ENCODE peak calls at places on chromosomes 5 and 9, in nine cellular contexts. One of them, this sample, is unnamed.

GRCh38 chr9:83219924-83220438 is 157.0 kb upstream of the RASEF start:
- DNase-seq in fibroblast of pulmonary artery: no peak
- DNase-seq in cardiac fibroblast: no peak
- DNase-seq in thoracic aorta: no peak
- DNase-seq in body of pancreas: peak; percentile 30
- DNase-seq in upper lobe of right lung: no peak
- DNase-seq in lung: no peak
- DNase-seq in CD8-positive, alpha-beta T cell: no peak
- DNase-seq in BJ: no peak
- DNase-seq in this sample: peak; percentile 27

GRCh38 chr9:36665921-36666429 is 93.3 kb downstream of the MELK start:
- DNase-seq in body of pancreas: no peak
- DNase-seq in upper lobe of right lung: no peak
- DNase-seq in cardiac fibroblast: peak; percentile 48
- DNase-seq in BJ: no peak
- DNase-seq in fibroblast of pulmonary artery: peak; percentile 66
- DNase-seq in lung: no peak
- DNase-seq in CD8-positive, alpha-beta T cell: no peak
- DNase-seq in thoracic aorta: no peak
- DNase-seq in this sample: peak; percentile 56

GRCh38 chr5:105907016-105907415 is 1763.7 kb downstream of the EFNA5 start:
- DNase-seq in CD8-positive, alpha-beta T cell: no peak
- DNase-seq in upper lobe of right lung: no peak
- DNase-seq in fibroblast of pulmonary artery: no peak
- DNase-seq in cardiac fibroblast: peak; percentile 24
- DNase-seq in thoracic aorta: no peak
- DNase-seq in BJ: no peak
- DNase-seq in body of pancreas: no peak
- DNase-seq in lung: no peak
- DNase-seq in this sample: no peak

GRCh38 chr9:89357331-89358197 is 39.3 kb downstream of the SECISBP2 start:
- DNase-seq in fibroblast of pulmonary artery: no peak
- DNase-seq in CD8-positive, alpha-beta T cell: no peak
- DNase-seq in cardiac fibroblast: no peak
- DNase-seq in body of pancreas: no peak
- DNase-seq in upper lobe of right lung: no peak
- DNase-seq in lung: no peak
- DNase-seq in BJ: no peak
- DNase-seq in thoracic aorta: no peak
- DNase-seq in this sample: no peak

GRCh38 chr5:66881475-66882161 is 285.4 kb downstream of the MAST4 start:
- DNase-seq in CD8-positive, alpha-beta T cell: no peak
- DNase-seq in thoracic aorta: no peak
- DNase-seq in body of pancreas: peak; percentile 42
- DNase-seq in cardiac fibroblast: peak; percentile 66
- DNase-seq in fibroblast of pulmonary artery: peak; percentile 66
- DNase-seq in lung: no peak
- DNase-seq in upper lobe of right lung: no peak
- DNase-seq in BJ: no peak
- DNase-seq in this sample: peak; percentile 91

GRCh38 chr5:138274189-138274853 is at the start of gene GFRA3:
- DNase-seq in BJ: no peak
- DNase-seq in lung: no peak
- DNase-seq in body of pancreas: peak; percentile 13
- DNase-seq in cardiac fibroblast: no peak
- DNase-seq in thoracic aorta: no peak
- DNase-seq in CD8-positive, alpha-beta T cell: no peak
- DNase-seq in fibroblast of pulmonary artery: peak; percentile 7
- DNase-seq in upper lobe of right lung: no peak
- DNase-seq in this sample: peak; percentile 3

GRCh38 chr5:176995896-176996767 is 10.4 kb downstream of the UIMC1 start:
- DNase-seq in fibroblast of pulmonary artery: peak; percentile 88
- DNase-seq in thoracic aorta: no peak
- DNase-seq in upper lobe of right lung: no peak
- DNase-seq in BJ: peak; percentile 55
- DNase-seq in cardiac fibroblast: peak; percentile 91
- DNase-seq in body of pancreas: no peak
- DNase-seq in lung: no peak
- DNase-seq in CD8-positive, alpha-beta T cell: no peak
- DNase-seq in this sample: peak; percentile 75

GRCh38 chr9:91411096-91411771 is 12.4 kb downstream of the NFIL3 start:
- DNase-seq in thoracic aorta: no peak
- DNase-seq in BJ: no peak
- DNase-seq in upper lobe of right lung: no peak
- DNase-seq in body of pancreas: no peak
- DNase-seq in lung: no peak
- DNase-seq in fibroblast of pulmonary artery: peak; percentile 67
- DNase-seq in CD8-positive, alpha-beta T cell: no peak
- DNase-seq in cardiac fibroblast: peak; percentile 56
- DNase-seq in this sample: peak; percentile 63

GRCh38 chr5:1737790-1738405 is 61.7 kb downstream of the MRPL36 start:
- DNase-seq in fibroblast of pulmonary artery: peak; percentile 35
- DNase-seq in cardiac fibroblast: peak; percentile 43
- DNase-seq in CD8-positive, alpha-beta T cell: no peak
- DNase-seq in thoracic aorta: no peak
- DNase-seq in BJ: no peak
- DNase-seq in body of pancreas: no peak
- DNase-seq in upper lobe of right lung: no peak
- DNase-seq in lung: no peak
- DNase-seq in this sample: peak; percentile 48

GRCh38 chr5:35860686-35861085 is 4.0 kb downstream of the IL7R start:
- DNase-seq in fibroblast of pulmonary artery: no peak
- DNase-seq in lung: no peak
- DNase-seq in body of pancreas: no peak
- DNase-seq in upper lobe of right lung: no peak
- DNase-seq in BJ: no peak
- DNase-seq in cardiac fibroblast: peak; percentile 31
- DNase-seq in thoracic aorta: no peak
- DNase-seq in CD8-positive, alpha-beta T cell: no peak
- DNase-seq in this sample: no peak

DNA sequence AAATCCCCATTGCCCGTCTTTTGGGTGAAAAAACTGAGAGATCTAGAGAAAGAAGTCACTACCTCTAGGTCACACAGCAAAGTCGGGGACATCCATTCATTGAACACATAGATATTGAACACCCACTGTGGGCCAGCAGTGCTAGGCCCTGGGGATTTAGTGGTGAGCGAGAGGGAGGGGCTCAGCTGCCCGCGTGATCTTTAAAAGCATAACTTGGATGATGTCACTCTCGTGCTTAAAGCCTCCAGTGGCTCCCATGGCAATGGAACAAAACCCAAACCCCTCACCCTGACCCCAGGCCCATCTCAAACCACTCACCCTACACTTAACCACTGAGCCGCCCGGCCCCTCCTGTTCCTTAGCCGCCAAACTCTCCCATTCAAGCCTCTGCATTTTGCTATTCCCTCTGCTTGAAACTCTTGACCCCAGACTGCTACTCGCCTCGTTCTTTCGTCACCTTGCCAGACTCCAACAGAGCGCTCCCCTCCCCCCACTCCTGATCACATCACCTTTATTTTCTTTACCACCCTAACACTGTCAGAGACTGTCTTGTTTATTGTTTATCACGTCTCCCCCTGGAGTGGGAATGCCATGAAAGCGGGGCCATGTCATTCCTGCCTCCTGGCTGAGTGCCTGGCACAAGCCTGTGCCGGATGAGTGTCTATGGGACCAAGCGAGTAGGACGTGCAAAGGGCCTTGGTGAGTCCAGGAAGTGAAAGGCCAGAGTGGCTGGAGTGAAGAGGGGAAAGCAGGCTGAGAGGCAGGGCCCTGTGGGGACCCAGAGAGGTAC is 710 bp upstream of the PIP5KL1 start:
- DNase-seq in upper lobe of right lung: no peak
- DNase-seq in CD8-positive, alpha-beta T cell: no peak
- DNase-seq in BJ: no peak
- DNase-seq in body of pancreas: no peak
- DNase-seq in lung: peak; percentile 79
- DNase-seq in thoracic aorta: no peak
- DNase-seq in fibroblast of pulmonary artery: peak; percentile 71
- DNase-seq in cardiac fibroblast: peak; percentile 87
- DNase-seq in this sample: peak; percentile 54
- H3K4me3 ChIP-seq in upper lobe of right lung: peak overlapping the region; percentile 55
- H3K4me3 ChIP-seq in CD8-positive, alpha-beta T cell: peak overlapping the region; percentile 53
- H3K4me3 ChIP-seq in BJ: peak overlapping the region; percentile 52
- H3K4me3 ChIP-seq in body of pancreas: no peak overlapping the region
- H3K4me3 ChIP-seq in lung: no peak overlapping the region
- H3K4me3 ChIP-seq in thoracic aorta: peak overlapping the region; percentile 69
- H3K4me3 ChIP-seq in fibroblast of pulmonary artery: peak overlapping the region; percentile 59
- H3K4me3 ChIP-seq in cardiac fibroblast: peak overlapping the region; percentile 51
- H3K4me3 ChIP-seq in this sample: peak overlapping the region; percentile 35

GRCh38 chr5:77867194-77867691 is 91.1 kb upstream of the TBCA start:
- DNase-seq in body of pancreas: no peak
- DNase-seq in lung: no peak
- DNase-seq in upper lobe of right lung: no peak
- DNase-seq in cardiac fibroblast: peak; percentile 63
- DNase-seq in CD8-positive, alpha-beta T cell: no peak
- DNase-seq in BJ: no peak
- DNase-seq in thoracic aorta: no peak
- DNase-seq in fibroblast of pulmonary artery: peak; percentile 47
- DNase-seq in this sample: no peak
- H3K4me3 ChIP-seq in body of pancreas: no peak overlapping the region
- H3K4me3 ChIP-seq in lung: no peak overlapping the region
- H3K4me3 ChIP-seq in upper lobe of right lung: no peak overlapping the region
- H3K4me3 ChIP-seq in cardiac fibroblast: no peak overlapping the region
- H3K4me3 ChIP-seq in CD8-positive, alpha-beta T cell: no peak overlapping the region
- H3K4me3 ChIP-seq in BJ: no peak overlapping the region
- H3K4me3 ChIP-seq in thoracic aorta: no peak overlapping the region
- H3K4me3 ChIP-seq in fibroblast of pulmonary artery: no peak overlapping the region
- H3K4me3 ChIP-seq in this sample: no peak overlapping the region

GRCh38 chr5:88680253-88681132 is 202.5 kb downstream of the MEF2C start:
- DNase-seq in BJ: no peak
- DNase-seq in thoracic aorta: no peak
- DNase-seq in fibroblast of pulmonary artery: peak; percentile 47
- DNase-seq in CD8-positive, alpha-beta T cell: peak; percentile 59
- DNase-seq in lung: peak; percentile 62
- DNase-seq in upper lobe of right lung: peak; percentile 86
- DNase-seq in cardiac fibroblast: peak; percentile 50
- DNase-seq in body of pancreas: peak; percentile 63
- DNase-seq in this sample: peak; percentile 52
- H3K4me3 ChIP-seq in BJ: peak overlapping the region; percentile 18
- H3K4me3 ChIP-seq in thoracic aorta: peak overlapping the region; percentile 67
- H3K4me3 ChIP-seq in fibroblast of pulmonary artery: peak overlapping the region; percentile 30
- H3K4me3 ChIP-seq in CD8-positive, alpha-beta T cell: peak overlapping the region; percentile 29
- H3K4me3 ChIP-seq in lung: no peak overlapping the region
- H3K4me3 ChIP-seq in upper lobe of right lung: peak overlapping the region; percentile 44
- H3K4me3 ChIP-seq in cardiac fibroblast: peak overlapping the region; percentile 27
- H3K4me3 ChIP-seq in body of pancreas: no peak overlapping the region
- H3K4me3 ChIP-seq in this sample: peak overlapping the region; percentile 7

DNA sequence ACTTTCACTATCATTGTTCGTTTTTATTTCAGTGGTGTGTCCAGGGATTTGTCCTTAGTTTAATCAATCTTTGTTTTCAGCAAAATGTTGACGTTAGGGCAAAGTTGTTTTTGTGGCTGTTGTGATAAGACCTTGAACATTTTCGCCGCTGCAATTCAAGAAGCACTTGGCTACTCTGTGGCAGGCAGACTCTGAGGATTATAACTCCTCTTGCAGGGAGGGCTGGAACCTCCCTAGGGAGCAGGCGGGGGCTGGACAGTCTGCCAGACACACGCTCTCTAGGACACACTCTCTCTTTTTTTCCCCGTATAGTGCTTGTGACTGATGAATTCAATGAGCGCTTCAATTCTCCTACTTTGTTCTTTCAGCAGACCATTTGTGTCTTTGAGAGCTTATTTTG is 252.9 kb downstream of the FBXL7 start:
- DNase-seq in thoracic aorta: no peak
- DNase-seq in BJ: no peak
- DNase-seq in fibroblast of pulmonary artery: peak; percentile 72
- DNase-seq in CD8-positive, alpha-beta T cell: no peak
- DNase-seq in upper lobe of right lung: no peak
- DNase-seq in cardiac fibroblast: peak; percentile 66
- DNase-seq in lung: no peak
- DNase-seq in body of pancreas: no peak
- DNase-seq in this sample: no peak
- H3K4me3 ChIP-seq in thoracic aorta: peak overlapping the region; percentile 55
- H3K4me3 ChIP-seq in BJ: no peak overlapping the region
- H3K4me3 ChIP-seq in fibroblast of pulmonary artery: peak overlapping the region; percentile 59
- H3K4me3 ChIP-seq in CD8-positive, alpha-beta T cell: no peak overlapping the region
- H3K4me3 ChIP-seq in upper lobe of right lung: peak overlapping the region; percentile 41
- H3K4me3 ChIP-seq in cardiac fibroblast: peak overlapping the region; percentile 30
- H3K4me3 ChIP-seq in lung: no peak overlapping the region
- H3K4me3 ChIP-seq in body of pancreas: no peak overlapping the region
- H3K4me3 ChIP-seq in this sample: no peak overlapping the region

DNA sequence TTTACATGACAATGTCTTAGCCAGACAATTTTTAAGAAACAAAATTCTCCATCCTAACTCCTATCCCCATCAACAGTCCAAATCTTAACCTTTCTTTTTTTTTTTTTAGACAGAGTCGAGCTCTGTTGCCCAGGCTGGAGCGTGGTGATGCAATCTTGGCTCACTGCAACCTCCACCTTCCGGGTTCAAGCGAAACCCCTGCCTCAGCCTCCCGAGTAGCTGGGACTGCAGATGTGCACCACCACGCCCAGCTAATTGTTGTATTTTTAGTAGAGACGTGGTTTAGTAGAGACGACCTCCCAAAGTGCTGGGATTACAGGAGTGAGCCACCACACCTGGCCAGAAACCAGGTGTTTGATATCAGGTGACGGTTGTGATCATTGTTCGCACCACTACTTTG is 10.2 kb downstream of the ABL1 start:
- DNase-seq in lung: no peak
- DNase-seq in cardiac fibroblast: peak; percentile 36
- DNase-seq in BJ: no peak
- DNase-seq in thoracic aorta: no peak
- DNase-seq in body of pancreas: no peak
- DNase-seq in upper lobe of right lung: no peak
- DNase-seq in fibroblast of pulmonary artery: peak; percentile 33
- DNase-seq in CD8-positive, alpha-beta T cell: no peak
- DNase-seq in this sample: no peak
- H3K4me3 ChIP-seq in lung: no peak overlapping the region
- H3K4me3 ChIP-seq in cardiac fibroblast: no peak overlapping the region
- H3K4me3 ChIP-seq in BJ: no peak overlapping the region
- H3K4me3 ChIP-seq in thoracic aorta: peak overlapping the region; percentile 67
- H3K4me3 ChIP-seq in body of pancreas: no peak overlapping the region
- H3K4me3 ChIP-seq in upper lobe of right lung: no peak overlapping the region
- H3K4me3 ChIP-seq in fibroblast of pulmonary artery: peak overlapping the region; percentile 23
- H3K4me3 ChIP-seq in CD8-positive, alpha-beta T cell: no peak overlapping the region
- H3K4me3 ChIP-seq in this sample: no peak overlapping the region

DNA sequence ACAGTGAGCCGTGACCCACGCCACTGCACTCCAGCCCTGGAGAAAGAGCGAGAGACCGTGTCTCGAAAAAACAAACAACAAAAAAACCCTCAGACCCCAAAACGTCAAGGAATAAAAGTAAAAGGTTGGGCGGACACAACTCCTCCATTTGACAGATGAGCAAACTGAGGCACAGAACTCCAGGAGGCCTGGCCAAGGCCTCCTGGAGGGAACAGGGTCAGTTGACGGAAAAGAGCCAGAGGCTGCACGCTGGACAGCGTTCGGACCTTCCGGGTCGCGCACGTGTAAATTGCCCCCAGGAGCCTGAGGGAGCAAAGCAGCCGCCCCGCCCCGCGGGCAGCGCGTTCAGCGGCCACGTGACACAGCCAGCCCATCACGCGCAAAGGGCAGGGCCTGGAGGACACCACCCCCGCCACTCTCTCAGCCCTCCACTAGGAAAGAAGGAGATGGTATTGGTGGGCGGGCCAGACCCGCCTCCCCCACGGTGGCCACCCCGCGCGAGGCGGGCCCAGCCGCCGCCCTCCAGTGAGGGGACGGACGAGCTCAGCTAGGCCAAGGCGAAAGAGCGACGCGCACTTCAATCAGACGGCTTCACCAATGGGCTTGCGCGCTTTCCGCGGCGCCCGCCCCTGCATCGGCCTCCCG is 81.5 kb downstream of the PTPDC1 start:
- DNase-seq in CD8-positive, alpha-beta T cell: peak; percentile 95
- DNase-seq in BJ: peak; percentile 96
- DNase-seq in upper lobe of right lung: peak; percentile 99
- DNase-seq in lung: peak; percentile 98
- DNase-seq in cardiac fibroblast: peak; percentile 99
- DNase-seq in body of pancreas: peak; percentile 98
- DNase-seq in fibroblast of pulmonary artery: peak; percentile 99
- DNase-seq in thoracic aorta: peak; percentile 91
- DNase-seq in this sample: peak; percentile 99
- H3K4me3 ChIP-seq in CD8-positive, alpha-beta T cell: peak overlapping the region; percentile 52
- H3K4me3 ChIP-seq in BJ: peak overlapping the region; percentile 59
- H3K4me3 ChIP-seq in upper lobe of right lung: peak overlapping the region; percentile 69
- H3K4me3 ChIP-seq in lung: peak overlapping the region; percentile 86
- H3K4me3 ChIP-seq in cardiac fibroblast: peak overlapping the region; percentile 22
- H3K4me3 ChIP-seq in body of pancreas: peak overlapping the region; percentile 30
- H3K4me3 ChIP-seq in fibroblast of pulmonary artery: peak overlapping the region; percentile 82
- H3K4me3 ChIP-seq in thoracic aorta: peak overlapping the region; percentile 93
- H3K4me3 ChIP-seq in this sample: peak overlapping the region; percentile 50

This sample was measured in epithelial cell of esophagus.